ENCODE peak calls at places on chromosomes 6 and 20, in seven cellular contexts. H, Q, N, I, D, K and G are unnamed samples.

GRCh38 chr20:37381621-37382538 is 35.9 kb downstream of the SRC start:
- DNase-seq in H (no peak), Q (no peak), N (no peak), I (no peak), D (no peak), K (no peak), G (peak)

GRCh38 chr6:31557443-31558317 is 10.3 kb downstream of the NFKBIL1 start:
- DNase-seq in H (no peak), Q (no peak), N (no peak), I (no peak), D (no peak), K (no peak), G (no peak)

GRCh38 chr6:96716221-96716620 is 121.1 kb downstream of the GPR63 start:
- DNase-seq in H (no peak), Q (no peak), N (no peak), I (no peak), D (no peak), K (no peak), G (no peak)

GRCh38 chr6:168765710-168766109 is 324.7 kb downstream of the SMOC2 start:
- DNase-seq in H (no peak), Q (no peak), N (no peak), I (no peak), D (no peak), K (no peak), G (no peak)

GRCh38 chr20:5078399-5078958 is 41.3 kb downstream of the PCNA start:
- DNase-seq in H (no peak), Q (peak), N (peak), I (peak), D (peak), K (no peak), G (peak)

GRCh38 chr6:38651121-38651784 is 11.5 kb upstream of the BTBD9 start:
- DNase-seq in H (no peak), Q (no peak), N (no peak), I (peak), D (no peak), K (no peak), G (no peak)

GRCh38 chr6:68967549-68968300 is 332.6 kb downstream of the ADGRB3 start:
- DNase-seq in H (peak), Q (peak), N (peak), I (peak), D (peak), K (peak), G (peak)

GRCh38 chr6:137903933-137904821 is 37.1 kb downstream of the TNFAIP3 start:
- DNase-seq in H (no peak), Q (no peak), N (peak), I (peak), D (no peak), K (peak), G (no peak)

GRCh38 chr6:142605922-142606321 is 304.1 kb downstream of the ADGRG6 start:
- DNase-seq in H (no peak), Q (peak), N (peak), I (peak), D (no peak), K (peak), G (no peak)

GRCh38 chr6:112113371-112113770 is 26.0 kb downstream of the FAM229B start:
- DNase-seq in H (no peak), Q (no peak), N (peak), I (peak), D (no peak), K (no peak), G (no peak)

DNA sequence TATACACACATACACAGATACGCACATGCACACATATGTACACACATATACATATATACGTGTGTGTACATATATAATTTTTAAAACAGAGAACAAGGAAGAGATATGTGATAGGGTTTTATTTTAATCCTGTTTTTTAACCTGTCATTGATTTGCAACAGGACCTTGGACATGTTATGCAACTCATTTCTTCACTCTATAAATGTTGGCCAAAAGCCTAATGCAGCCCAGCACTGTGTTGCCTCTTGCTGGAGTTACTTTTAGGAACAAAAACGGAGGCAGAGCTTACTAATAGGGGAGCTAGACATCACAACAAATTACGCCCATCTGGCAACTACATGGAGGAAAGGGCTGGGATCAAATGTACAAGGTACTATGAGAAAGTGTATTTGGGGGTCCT is 179.9 kb upstream of the TAB2 start:
- DNase-seq in H (no peak), Q (no peak), N (peak), I (no peak), D (no peak), K (no peak), G (no peak)
- TF ChIP-seq CTCF in H (no peak), Q (no peak), N (no peak), I (no peak), D (no peak), K (no peak), G (no peak)

GRCh38 chr20:61254881-61255589 is 3.0 kb downstream of the CDH4 start:
- DNase-seq in H (no peak), Q (no peak), N (peak), I (peak), D (no peak), K (no peak), G (no peak)
- TF ChIP-seq CTCF in H (no peak), Q (no peak), N (no peak), I (no peak), D (no peak), K (no peak), G (no peak)

DNA sequence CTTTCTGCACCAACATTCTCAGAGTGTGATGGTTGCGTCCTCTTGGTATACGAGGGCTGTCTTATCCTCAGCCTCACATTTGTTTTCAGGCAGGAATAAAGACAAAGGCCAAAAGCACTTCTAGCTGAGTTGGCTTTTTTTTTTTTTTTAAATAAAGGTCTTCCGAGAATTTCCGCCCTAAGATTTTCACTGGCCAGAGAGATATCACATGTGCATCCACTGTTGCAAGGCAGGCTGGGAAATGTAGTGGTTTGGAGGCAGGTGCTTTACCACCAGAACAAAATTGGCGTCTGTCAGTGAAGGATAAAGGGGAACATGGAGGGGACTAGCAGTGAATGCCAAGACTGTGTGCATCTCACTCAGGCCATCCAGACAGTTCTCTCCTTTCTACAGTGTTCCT is 334.9 kb upstream of the SOX4 start:
- DNase-seq in H (no peak), Q (no peak), N (no peak), I (no peak), D (no peak), K (no peak), G (no peak)
- TF ChIP-seq CTCF in H (no peak), Q (no peak), N (no peak), I (no peak), D (no peak), K (no peak), G (no peak)

DNA sequence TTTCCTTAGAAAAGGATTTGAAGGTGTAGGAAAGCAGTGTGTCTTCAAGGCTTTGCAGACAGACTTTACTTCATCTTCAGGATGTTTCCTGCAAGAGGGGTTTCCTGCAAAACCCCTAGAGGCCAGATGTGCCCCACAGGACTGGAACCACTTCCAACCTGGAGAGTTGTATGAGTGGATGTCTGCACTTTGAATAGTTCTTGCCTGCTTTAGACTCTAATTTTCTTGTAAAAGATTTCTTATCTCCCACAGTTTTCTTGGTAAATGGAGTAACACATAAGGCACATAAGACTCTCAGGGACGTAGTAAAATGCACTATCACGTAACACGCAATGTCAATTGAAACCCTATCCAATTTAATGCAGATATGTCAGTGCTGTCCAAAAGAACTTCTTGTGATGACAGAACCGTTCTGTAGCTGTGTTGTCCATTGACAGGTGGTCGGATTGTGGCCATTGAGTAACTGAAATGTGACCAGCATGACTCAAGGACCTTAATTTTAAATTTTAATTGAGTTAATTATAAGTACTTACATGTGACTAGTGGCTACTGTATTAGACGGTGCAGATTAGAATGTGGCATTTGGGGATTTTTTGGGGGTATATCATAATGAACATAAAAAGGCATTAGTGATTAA is 118.7 kb downstream of the JARID2 start:
- DNase-seq in H (no peak), Q (no peak), N (no peak), I (no peak), D (no peak), K (no peak), G (no peak)
- TF ChIP-seq CTCF in H (no peak), Q (no peak), N (no peak), I (no peak), D (no peak), K (no peak), G (no peak)

GRCh38 chr20:47276856-47277541 is 79.5 kb downstream of the ZMYND8 start:
- DNase-seq in H (no peak), Q (peak), N (peak), I (peak), D (peak), K (no peak), G (peak)

GRCh38 chr20:47275548-47275947 is 81.0 kb downstream of the ZMYND8 start:
- DNase-seq in H (no peak), Q (no peak), N (no peak), I (no peak), D (no peak), K (no peak), G (peak)

GRCh38 chr20:47273591-47274235 is 82.8 kb downstream of the ZMYND8 start:
- DNase-seq in H (no peak), Q (no peak), N (no peak), I (peak), D (no peak), K (no peak), G (no peak)

GRCh38 chr20:47274449-47275108 is 81.9 kb downstream of the ZMYND8 start:
- DNase-seq in H (no peak), Q (peak), N (peak), I (peak), D (no peak), K (peak), G (peak)

DNA sequence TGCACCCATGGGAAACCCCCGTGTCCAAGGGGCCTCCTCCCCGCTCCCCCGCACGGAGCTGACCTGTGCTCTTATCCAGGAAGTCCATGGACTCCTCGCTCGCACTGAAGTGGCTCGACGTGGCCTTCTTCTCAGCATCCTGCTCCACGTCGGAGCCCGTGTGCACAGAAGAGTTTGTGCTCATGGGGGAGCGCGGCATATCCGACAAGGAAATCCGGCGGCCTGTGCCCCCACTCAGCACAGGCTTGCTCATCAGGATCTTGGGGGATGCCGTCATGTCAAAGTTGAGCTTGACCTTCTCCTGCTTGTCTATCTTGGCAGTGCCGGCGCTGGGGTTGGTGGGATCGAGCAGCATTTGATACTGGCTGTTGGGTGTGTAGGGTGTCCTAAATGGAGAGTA is 80.2 kb downstream of the ZMYND8 start:
- DNase-seq in H (no peak), Q (no peak), N (no peak), I (no peak), D (no peak), K (no peak), G (peak)
- TF ChIP-seq CTCF in H (no peak), Q (no peak), N (no peak), I (no peak), D (no peak), K (no peak), G (no peak)

GRCh38 chr6:14258117-14258516 is 140.5 kb downstream of the CD83 start:
- DNase-seq in H (no peak), Q (no peak), N (no peak), I (no peak), D (no peak), K (no peak), G (no peak)
- TF ChIP-seq CTCF in H (no peak), Q (no peak), N (no peak), I (no peak), D (no peak), K (no peak), G (no peak)